ENCODE peak calls at places on chromosomes 7 and 10, in four cellular contexts. N, B, W and R are unnamed samples.

GRCh38 chr10:90418869-90419652 is 438.8 kb downstream of the HTR7 start:
- DNase-seq in W (no peak), B (no peak), N (no peak), R (no peak)

GRCh38 chr7:122413339-122413738 is 108.8 kb upstream of the FEZF1 start:
- DNase-seq in B (no peak), N (no peak), W (no peak), R (no peak)

GRCh38 chr10:12839941-12840611 is 161.4 kb downstream of the CCDC3 start:
- DNase-seq in N (no peak), B (no peak), W (no peak), R (no peak)

GRCh38 chr7:73921623-73922528 is 60.9 kb downstream of the TMEM270 start:
- DNase-seq in B (no peak), W (no peak), N (no peak), R (no peak)

GRCh38 chr7:5692112-5692844 is 89.2 kb downstream of the RNF216 start:
- DNase-seq in B (peak), W (peak), N (peak), R (peak)

GRCh38 chr7:13327669-13328068 is 640.2 kb downstream of the ARL4A start:
- DNase-seq in N (no peak), W (no peak), B (no peak), R (no peak)

GRCh38 chr7:154960063-154960790 is 42.7 kb downstream of the PAXIP1 start:
- DNase-seq in N (no peak), W (no peak), B (no peak), R (no peak)

GRCh38 chr7:63117-63480 is 129.3 kb upstream of the FAM20C start:
- DNase-seq in N (no peak), W (peak), B (no peak), R (no peak)

GRCh38 chr7:68176974-68177373 is 1180.3 kb downstream of the TYW1 start:
- DNase-seq in N (peak), B (peak), W (peak), R (no peak)

GRCh38 chr10:123567984-123568745 is 98.0 kb upstream of the GPR26 start:
- DNase-seq in B (no peak), W (no peak), N (no peak), R (no peak)

GRCh38 chr10:121994429-121994881 is 5.5 kb downstream of the TACC2 start:
- DNase-seq in W (peak), N (no peak), B (no peak), R (no peak)

GRCh38 chr7:42494722-42495121 is 257.7 kb upstream of the GLI3 start:
- DNase-seq in W (peak), N (no peak), B (no peak), R (no peak)

GRCh38 chr10:97726636-97727178 is 10.2 kb upstream of the ZFYVE27 start:
- DNase-seq in N (peak), W (no peak), B (no peak), R (no peak)

GRCh38 chr7:18843979-18844378 is 273.5 kb downstream of the TWIST1 start:
- DNase-seq in N (no peak), B (no peak), W (no peak), R (no peak)

GRCh38 chr10:58457761-58458616 is 54.7 kb upstream of the BICC1 start:
- DNase-seq in B (no peak), W (peak), N (peak), R (no peak)

GRCh38 chr7:51318886-51319579 is 2.4 kb upstream of the COBL start:
- DNase-seq in B (no peak), N (no peak), W (no peak), R (no peak)

GRCh38 chr7:24318326-24318725 is 34.3 kb downstream of the NPY start:
- DNase-seq in N (no peak), W (no peak), B (no peak), R (no peak)

GRCh38 chr7:144018065-144018464 is 17.9 kb downstream of the OR6B1 start:
- DNase-seq in W (no peak), B (no peak), N (no peak), R (no peak)

GRCh38 chr7:34181271-34181958 is 276.1 kb downstream of the BMPER start:
- DNase-seq in W (no peak), B (no peak), N (no peak), R (no peak)

GRCh38 chr10:131154306-131155025 is 157.1 kb downstream of the TCERG1L start:
- DNase-seq in N (no peak), B (no peak), W (no peak), R (no peak)

GRCh38 chr10:49359349-49360231 is 36.3 kb downstream of the DRGX start:
- DNase-seq in N (no peak), W (no peak), B (no peak), R (no peak)

GRCh38 chr7:124550036-124550435 is 215.6 kb downstream of the GPR37 start:
- DNase-seq in N (no peak), B (no peak), W (no peak), R (no peak)

GRCh38 chr10:70586348-70586930 is 16.1 kb downstream of the PRF1 start:
- DNase-seq in W (no peak), N (no peak), B (no peak), R (no peak)

GRCh38 chr10:121079226-121079625 is 228.1 kb downstream of the WDR11 start:
- DNase-seq in W (no peak), N (no peak), B (no peak), R (no peak)

GRCh38 chr7:123522061-123522460 is 12.3 kb downstream of the IQUB start:
- DNase-seq in W (no peak), N (no peak), B (no peak), R (no peak)

GRCh38 chr10:52652431-52653220 is 120.0 kb downstream of the MBL2 start:
- DNase-seq in W (no peak), B (no peak), N (peak), R (no peak)

GRCh38 chr7:135939268-135939667 is 37.9 kb downstream of the MTPN start:
- DNase-seq in B (no peak), N (no peak), W (no peak), R (no peak)

GRCh38 chr10:58438986-58439385 is 53.8 kb downstream of the TFAM start:
- DNase-seq in W (no peak), N (no peak), B (no peak), R (no peak)

GRCh38 chr10:43653746-43654145 is 5.1 kb upstream of the ZNF32 start:
- DNase-seq in W (no peak), N (no peak), B (no peak), R (no peak)

GRCh38 chr10:107727762-107728317 is 563.3 kb upstream of the SORCS1 start:
- DNase-seq in N (no peak), W (no peak), B (no peak), R (no peak)

GRCh38 chr10:8416192-8416701 is 361.8 kb downstream of the GATA3 start:
- DNase-seq in W (no peak), N (no peak), B (no peak), R (no peak)